ENCODE peak calls at places on chromosomes 11 and 22, in five cellular contexts. One of them, this sample, is unnamed.
A peak's percentile ranks its signal among the peaks of the same experiment; 100 is the strongest.

GRCh38 chr11:66288138-66288865 is 641 bp downstream of the YIF1A start:
- DNase-seq in ovary: no peak
- DNase-seq in neural progenitor cell: no peak
- DNase-seq in neuronal stem cell: no peak
- DNase-seq in bronchial epithelial cell: no peak
- DNase-seq in this sample: no peak

GRCh38 chr22:37801946-37802309 is 5.8 kb upstream of the GCAT start:
- DNase-seq in bronchial epithelial cell: no peak
- DNase-seq in neural progenitor cell: no peak
- DNase-seq in neuronal stem cell: no peak
- DNase-seq in ovary: no peak
- DNase-seq in this sample: peak; percentile 69

GRCh38 chr22:22593964-22594656 is 35.0 kb upstream of the PRAME start:
- DNase-seq in bronchial epithelial cell: peak; percentile 31
- DNase-seq in ovary: no peak
- DNase-seq in neuronal stem cell: peak; percentile 29
- DNase-seq in neural progenitor cell: peak; percentile 75
- DNase-seq in this sample: peak; percentile 70

GRCh38 chr11:96658436-96658835 is 268.6 kb downstream of the JRKL start:
- DNase-seq in neuronal stem cell: no peak
- DNase-seq in neural progenitor cell: no peak
- DNase-seq in ovary: no peak
- DNase-seq in bronchial epithelial cell: no peak
- DNase-seq in this sample: no peak

GRCh38 chr11:12066056-12066798 is 44.2 kb upstream of the MICAL2 start:
- DNase-seq in ovary: no peak
- DNase-seq in neuronal stem cell: no peak
- DNase-seq in neural progenitor cell: no peak
- DNase-seq in bronchial epithelial cell: peak; percentile 99
- DNase-seq in this sample: no peak

GRCh38 chr11:65452806-65453490 is 30.4 kb downstream of the NEAT1 start:
- DNase-seq in neural progenitor cell: no peak
- DNase-seq in neuronal stem cell: no peak
- DNase-seq in ovary: no peak
- DNase-seq in bronchial epithelial cell: peak; percentile 89
- DNase-seq in this sample: no peak

GRCh38 chr11:35142481-35143207 is 3.7 kb downstream of the CD44 start:
- DNase-seq in ovary: no peak
- DNase-seq in neuronal stem cell: no peak
- DNase-seq in bronchial epithelial cell: peak; percentile 84
- DNase-seq in neural progenitor cell: peak; percentile 33
- DNase-seq in this sample: no peak

GRCh38 chr11:74004694-74005615 is 3.9 kb downstream of the UCP3 start:
- DNase-seq in bronchial epithelial cell: no peak
- DNase-seq in ovary: no peak
- DNase-seq in neuronal stem cell: no peak
- DNase-seq in neural progenitor cell: no peak
- DNase-seq in this sample: no peak

GRCh38 chr11:2137202-2138071 is 1.8 kb downstream of the IGF2 start:
- DNase-seq in bronchial epithelial cell: peak; percentile 27
- DNase-seq in neural progenitor cell: peak; percentile 92
- DNase-seq in ovary: peak; percentile 75
- DNase-seq in neuronal stem cell: peak; percentile 80
- DNase-seq in this sample: peak; percentile 65

GRCh38 chr22:47287516-47287915 is 525.1 kb downstream of the TBC1D22A start:
- DNase-seq in ovary: no peak
- DNase-seq in neural progenitor cell: no peak
- DNase-seq in bronchial epithelial cell: no peak
- DNase-seq in neuronal stem cell: no peak
- DNase-seq in this sample: no peak

GRCh38 chr11:73958521-73959141 is 7.8 kb downstream of the DNAJB13 start:
- DNase-seq in neuronal stem cell: no peak
- DNase-seq in bronchial epithelial cell: no peak
- DNase-seq in ovary: no peak
- DNase-seq in neural progenitor cell: no peak
- DNase-seq in this sample: no peak

GRCh38 chr22:21926728-21927127 is 25.9 kb downstream of the PPM1F start:
- DNase-seq in neural progenitor cell: no peak
- DNase-seq in bronchial epithelial cell: no peak
- DNase-seq in neuronal stem cell: no peak
- DNase-seq in ovary: no peak
- DNase-seq in this sample: no peak

GRCh38 chr22:39381009-39381755 is 18.4 kb upstream of the TAB1 start:
- DNase-seq in neural progenitor cell: no peak
- DNase-seq in ovary: no peak
- DNase-seq in bronchial epithelial cell: no peak
- DNase-seq in neuronal stem cell: no peak
- DNase-seq in this sample: no peak

GRCh38 chr11:31805629-31806185 is 5.4 kb downstream of the PAX6 start:
- DNase-seq in neuronal stem cell: no peak
- DNase-seq in neural progenitor cell: peak; percentile 83
- DNase-seq in bronchial epithelial cell: no peak
- DNase-seq in ovary: no peak
- DNase-seq in this sample: no peak

GRCh38 chr11:34790620-34791019 is 125.6 kb downstream of the APIP start:
- DNase-seq in neural progenitor cell: no peak
- DNase-seq in ovary: no peak
- DNase-seq in neuronal stem cell: no peak
- DNase-seq in bronchial epithelial cell: peak; percentile 28
- DNase-seq in this sample: peak; percentile 22

GRCh38 chr22:45240137-45240809 is 421 bp downstream of the KIAA0930 start:
- DNase-seq in neuronal stem cell: no peak
- DNase-seq in ovary: peak; percentile 43
- DNase-seq in neural progenitor cell: peak; percentile 43
- DNase-seq in bronchial epithelial cell: no peak
- DNase-seq in this sample: no peak

GRCh38 chr11:74493816-74494630 is 499 bp upstream of the LIPT2 start:
- DNase-seq in ovary: no peak
- DNase-seq in bronchial epithelial cell: peak; percentile 97
- DNase-seq in neuronal stem cell: no peak
- DNase-seq in neural progenitor cell: no peak
- DNase-seq in this sample: no peak

GRCh38 chr11:105588001-105588400 is 21.9 kb upstream of the GRIA4 start:
- DNase-seq in neuronal stem cell: no peak
- DNase-seq in neural progenitor cell: no peak
- DNase-seq in bronchial epithelial cell: peak; percentile 53
- DNase-seq in ovary: no peak
- DNase-seq in this sample: no peak

GRCh38 chr11:11261629-11262028 is 91.4 kb downstream of the CSNK2A3 start:
- DNase-seq in neuronal stem cell: no peak
- DNase-seq in bronchial epithelial cell: no peak
- DNase-seq in ovary: no peak
- DNase-seq in neural progenitor cell: peak; percentile 8
- DNase-seq in this sample: no peak

GRCh38 chr11:396948-397548 is 3.0 kb downstream of the PKP3 start:
- DNase-seq in neuronal stem cell: no peak
- DNase-seq in bronchial epithelial cell: no peak
- DNase-seq in ovary: peak; percentile 78
- DNase-seq in neural progenitor cell: no peak
- DNase-seq in this sample: no peak

GRCh38 chr11:16097543-16097942 is 258.8 kb downstream of the SOX6 start:
- DNase-seq in bronchial epithelial cell: peak; percentile 97
- DNase-seq in ovary: no peak
- DNase-seq in neuronal stem cell: no peak
- DNase-seq in neural progenitor cell: peak; percentile 64
- DNase-seq in this sample: no peak

GRCh38 chr22:38754247-38755154 is 1.3 kb downstream of the SUN2 start:
- DNase-seq in ovary: peak; percentile 78
- DNase-seq in neuronal stem cell: no peak
- DNase-seq in bronchial epithelial cell: peak; percentile 73
- DNase-seq in neural progenitor cell: peak; percentile 48
- DNase-seq in this sample: peak; percentile 43

GRCh38 chr11:113345978-113346377 is 31.6 kb downstream of the TTC12 start:
- DNase-seq in neuronal stem cell: no peak
- DNase-seq in neural progenitor cell: no peak
- DNase-seq in ovary: no peak
- DNase-seq in bronchial epithelial cell: peak; percentile 99
- DNase-seq in this sample: no peak

GRCh38 chr11:62427630-62428233 is 8.9 kb downstream of the SCGB1A1 start:
- DNase-seq in bronchial epithelial cell: peak; percentile 13
- DNase-seq in neural progenitor cell: no peak
- DNase-seq in ovary: no peak
- DNase-seq in neuronal stem cell: no peak
- DNase-seq in this sample: no peak

GRCh38 chr22:20430101-20430640 is 7.5 kb downstream of the SCARF2 start:
- DNase-seq in bronchial epithelial cell: no peak
- DNase-seq in neural progenitor cell: no peak
- DNase-seq in ovary: no peak
- DNase-seq in neuronal stem cell: no peak
- DNase-seq in this sample: no peak

GRCh38 chr11:132177106-132177505 is 806.7 kb downstream of the NTM start:
- DNase-seq in neural progenitor cell: peak; percentile 67
- DNase-seq in ovary: no peak
- DNase-seq in neuronal stem cell: peak; percentile 56
- DNase-seq in bronchial epithelial cell: peak; percentile 53
- DNase-seq in this sample: no peak

GRCh38 chr11:107587306-107587979 is 3.5 kb upstream of the ELMOD1 start:
- DNase-seq in ovary: no peak
- DNase-seq in neuronal stem cell: no peak
- DNase-seq in neural progenitor cell: no peak
- DNase-seq in bronchial epithelial cell: peak; percentile 50
- DNase-seq in this sample: no peak

GRCh38 chr11:120510406-120511115 is 987 bp upstream of the GRIK4 start:
- DNase-seq in neural progenitor cell: no peak
- DNase-seq in ovary: no peak
- DNase-seq in neuronal stem cell: no peak
- DNase-seq in bronchial epithelial cell: no peak
- DNase-seq in this sample: no peak

GRCh38 chr11:124977006-124977405 is 23.0 kb downstream of the CCDC15 start:
- DNase-seq in neuronal stem cell: no peak
- DNase-seq in ovary: no peak
- DNase-seq in neural progenitor cell: no peak
- DNase-seq in bronchial epithelial cell: no peak
- DNase-seq in this sample: no peak

GRCh38 chr11:72621008-72621610 is 53.1 kb downstream of the PDE2A start:
- DNase-seq in neuronal stem cell: no peak
- DNase-seq in bronchial epithelial cell: no peak
- DNase-seq in ovary: no peak
- DNase-seq in neural progenitor cell: no peak
- DNase-seq in this sample: no peak

GRCh38 chr11:86988351-86988881 is 33.2 kb upstream of the FZD4 start:
- DNase-seq in ovary: no peak
- DNase-seq in neuronal stem cell: no peak
- DNase-seq in bronchial epithelial cell: no peak
- DNase-seq in neural progenitor cell: no peak
- DNase-seq in this sample: no peak

GRCh38 chr11:44468338-44468988 is 97.0 kb upstream of the CD82 start:
- DNase-seq in bronchial epithelial cell: no peak
- DNase-seq in ovary: no peak
- DNase-seq in neuronal stem cell: no peak
- DNase-seq in neural progenitor cell: no peak
- DNase-seq in this sample: no peak

GRCh38 chr11:3803726-3804510 is 4.4 kb upstream of the PGAP2 start:
- DNase-seq in ovary: no peak
- DNase-seq in neural progenitor cell: no peak
- DNase-seq in neuronal stem cell: no peak
- DNase-seq in bronchial epithelial cell: peak; percentile 55
- DNase-seq in this sample: no peak

GRCh38 chr11:64009710-64010109 is 23.5 kb downstream of the OTUB1 start:
- DNase-seq in neuronal stem cell: no peak
- DNase-seq in ovary: no peak
- DNase-seq in neural progenitor cell: no peak
- DNase-seq in bronchial epithelial cell: no peak
- DNase-seq in this sample: no peak
- H3K27me3 ChIP-seq in neuronal stem cell: peaks cover 48% of the 10 kb centered on the region
- H3K27me3 ChIP-seq in ovary: no peaks in the 10 kb centered on the region
- H3K27me3 ChIP-seq in neural progenitor cell: peaks cover 57% of the 10 kb centered on the region
- H3K27me3 ChIP-seq in bronchial epithelial cell: peaks cover 8% of the 10 kb centered on the region
- H3K27me3 ChIP-seq in this sample: no peaks in the 10 kb centered on the region

DNA sequence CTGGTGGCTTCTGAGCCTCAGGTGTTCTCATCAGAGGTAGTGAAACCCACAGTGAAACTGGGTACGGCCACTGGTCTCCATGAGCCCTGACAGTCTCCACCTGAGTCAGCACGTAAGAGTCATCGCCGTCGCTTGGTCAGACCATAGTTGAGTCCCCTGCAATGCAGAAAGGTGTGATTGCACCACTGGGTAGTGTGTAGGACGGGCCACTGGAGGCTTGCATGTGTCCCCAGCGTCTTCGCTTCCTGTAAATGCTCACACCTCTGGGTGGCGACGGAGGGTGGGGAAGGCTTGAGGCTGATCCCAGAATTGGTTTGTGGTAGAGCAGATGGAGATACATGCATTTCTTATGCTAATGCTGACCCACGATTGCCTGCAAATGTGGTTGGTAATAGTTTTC is 26.4 kb downstream of the CTTN start:
- DNase-seq in bronchial epithelial cell: no peak
- DNase-seq in ovary: no peak
- DNase-seq in neuronal stem cell: no peak
- DNase-seq in neural progenitor cell: no peak
- DNase-seq in this sample: no peak
- H3K27me3 ChIP-seq in bronchial epithelial cell: no peaks in the 10 kb centered on the region
- H3K27me3 ChIP-seq in ovary: no peaks in the 10 kb centered on the region
- H3K27me3 ChIP-seq in neuronal stem cell: no peaks in the 10 kb centered on the region
- H3K27me3 ChIP-seq in neural progenitor cell: no peaks in the 10 kb centered on the region
- H3K27me3 ChIP-seq in this sample: no peaks in the 10 kb centered on the region

GRCh38 chr11:27700351-27701261 is at the start of gene BDNF:
- DNase-seq in ovary: no peak
- DNase-seq in neuronal stem cell: peak; percentile 45
- DNase-seq in bronchial epithelial cell: peak; percentile 15
- DNase-seq in neural progenitor cell: peak; percentile 72
- DNase-seq in this sample: peak; percentile 30

GRCh38 chr11:27697679-27698275 is 2.5 kb downstream of the BDNF start:
- DNase-seq in neural progenitor cell: no peak
- DNase-seq in bronchial epithelial cell: no peak
- DNase-seq in ovary: no peak
- DNase-seq in neuronal stem cell: no peak
- DNase-seq in this sample: no peak

GRCh38 chr11:27699926-27700350 is 317 bp downstream of the BDNF start:
- DNase-seq in neural progenitor cell: no peak
- DNase-seq in neuronal stem cell: no peak
- DNase-seq in bronchial epithelial cell: no peak
- DNase-seq in ovary: no peak
- DNase-seq in this sample: peak; percentile 8

GRCh38 chr11:27699242-27699925 is 871 bp downstream of the BDNF start:
- DNase-seq in neural progenitor cell: peak; percentile 67
- DNase-seq in bronchial epithelial cell: peak; percentile 23
- DNase-seq in neuronal stem cell: no peak
- DNase-seq in ovary: no peak
- DNase-seq in this sample: peak; percentile 13

DNA sequence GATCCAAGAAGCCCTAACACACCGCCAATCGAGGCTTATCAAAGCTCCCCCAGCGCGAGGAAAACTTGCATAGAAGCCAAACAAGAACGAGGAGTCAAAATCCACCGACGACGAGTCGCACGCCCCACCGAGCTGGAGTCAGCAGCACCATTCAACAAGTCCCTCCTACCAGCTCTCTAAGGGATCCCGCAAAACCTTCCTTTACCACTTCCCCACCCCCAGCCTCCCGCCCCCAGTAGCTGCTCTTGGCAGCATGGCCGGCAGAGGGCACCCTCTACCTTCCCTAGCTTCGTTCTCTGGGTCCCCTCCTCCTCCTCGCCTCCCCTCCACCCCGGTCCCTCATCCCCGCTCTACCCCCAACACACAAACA is 1.4 kb downstream of the BDNF start:
- DNase-seq in neural progenitor cell: peak; percentile 95
- DNase-seq in ovary: peak; percentile 65
- DNase-seq in bronchial epithelial cell: peak; percentile 58
- DNase-seq in neuronal stem cell: peak; percentile 92
- DNase-seq in this sample: peak; percentile 85
- H3K27me3 ChIP-seq in neural progenitor cell: peaks cover 47% of the 10 kb centered on the region
- H3K27me3 ChIP-seq in ovary: no peaks in the 10 kb centered on the region
- H3K27me3 ChIP-seq in bronchial epithelial cell: peaks cover 12% of the 10 kb centered on the region
- H3K27me3 ChIP-seq in neuronal stem cell: peaks cover 32% of the 10 kb centered on the region
- H3K27me3 ChIP-seq in this sample: peaks cover 30% of the 10 kb centered on the region

GRCh38 chr22:30552719-30553118 is 6.2 kb upstream of the SEC14L6 start:
- DNase-seq in ovary: no peak
- DNase-seq in neuronal stem cell: no peak
- DNase-seq in bronchial epithelial cell: no peak
- DNase-seq in neural progenitor cell: no peak
- DNase-seq in this sample: no peak
- H3K27me3 ChIP-seq in ovary: no peaks in the 10 kb centered on the region
- H3K27me3 ChIP-seq in neuronal stem cell: no peaks in the 10 kb centered on the region
- H3K27me3 ChIP-seq in bronchial epithelial cell: no peaks in the 10 kb centered on the region
- H3K27me3 ChIP-seq in neural progenitor cell: no peaks in the 10 kb centered on the region
- H3K27me3 ChIP-seq in this sample: no peaks in the 10 kb centered on the region